ENCODE peak calls at places on chromosomes 11 and 22, in five cellular contexts. O, I, L, Y and K are unnamed samples.

GRCh38 chr11:124678416-124678815 is 4.7 kb downstream of the SPA17 start:
- DNase-seq in Y (no peak), I (no peak), L (no peak), O (no peak), K (no peak)

GRCh38 chr22:45878901-45879551 is 97.9 kb downstream of the WNT7B start:
- DNase-seq in L (no peak), I (no peak), O (peak; percentile 35), Y (peak; percentile 16), K (no peak)

GRCh38 chr11:92576315-92576714 is 351.7 kb downstream of the FAT3 start:
- DNase-seq in I (no peak), Y (no peak), O (no peak), L (no peak), K (no peak)

GRCh38 chr11:83007909-83008580 is 63.7 kb downstream of the RAB30 start:
- DNase-seq in I (peak; percentile 68), L (no peak), O (no peak), Y (peak; percentile 46), K (peak; percentile 94)

GRCh38 chr11:16397355-16397754 is 41.0 kb upstream of the SOX6 start:
- DNase-seq in Y (no peak), O (no peak), I (no peak), L (no peak), K (no peak)

GRCh38 chr11:69129647-69130046 is 26.1 kb upstream of the SMIM38 start:
- DNase-seq in L (no peak), O (peak; percentile 18), I (no peak), Y (no peak), K (no peak)

GRCh38 chr11:104256525-104256924 is 92.6 kb upstream of the PDGFD start:
- DNase-seq in O (no peak), I (no peak), L (no peak), Y (no peak), K (no peak)

GRCh38 chr11:112150517-112150916 is 13.4 kb downstream of the IL18 start:
- DNase-seq in L (no peak), O (no peak), Y (no peak), I (no peak), K (no peak)

GRCh38 chr11:116534270-116534975 is 238.4 kb downstream of the BUD13 start:
- DNase-seq in I (no peak), O (no peak), Y (peak; percentile 15), L (no peak), K (no peak)

GRCh38 chr11:69352181-69352580 is 58.2 kb downstream of the MYEOV start:
- DNase-seq in L (no peak), Y (no peak), I (no peak), O (no peak), K (no peak)

GRCh38 chr22:22244337-22245250 is at the start of gene VPREB1:
- DNase-seq in I (no peak), O (no peak), L (no peak), Y (no peak), K (no peak)

GRCh38 chr22:46737976-46738641 is at the start of gene CERK:
- DNase-seq in L (peak; percentile 82), O (peak; percentile 61), I (peak; percentile 87), Y (peak; percentile 75), K (peak; percentile 86)

GRCh38 chr11:1670928-1671371 is 26.0 kb upstream of the KRTAP5-6 start:
- DNase-seq in O (no peak), I (no peak), Y (peak; percentile 5), L (no peak), K (no peak)

GRCh38 chr11:116509566-116509965 is 263.2 kb downstream of the BUD13 start:
- DNase-seq in O (peak; percentile 12), I (no peak), L (no peak), Y (no peak), K (peak; percentile 68)

GRCh38 chr11:30991376-30991775 is 378.2 kb downstream of the DCDC1 start:
- DNase-seq in Y (no peak), I (no peak), L (no peak), O (no peak), K (no peak)

GRCh38 chr11:15484398-15484797 is 369.7 kb downstream of the INSC start:
- DNase-seq in Y (no peak), L (no peak), I (no peak), O (no peak), K (no peak)

GRCh38 chr11:118401880-118402590 is 629 bp downstream of the ATP5MG start:
- DNase-seq in O (no peak), L (no peak), Y (no peak), I (no peak), K (no peak)

GRCh38 chr11:72278911-72279310 is 34.9 kb upstream of the PHOX2A start:
- DNase-seq in Y (no peak), O (no peak), L (no peak), I (no peak), K (no peak)

GRCh38 chr11:74018331-74019005 is 9.6 kb upstream of the UCP3 start:
- DNase-seq in L (no peak), Y (peak; percentile 96), O (no peak), I (peak; percentile 93), K (no peak)

GRCh38 chr11:46367244-46367915 is 14.1 kb upstream of the MDK start:
- DNase-seq in I (peak; percentile 72), L (peak; percentile 90), Y (peak; percentile 52), O (peak; percentile 82), K (peak; percentile 77)

GRCh38 chr22:36358533-36359171 is 29.1 kb downstream of the MYH9 start:
- DNase-seq in L (no peak), Y (peak; percentile 63), O (no peak), I (no peak), K (no peak)

GRCh38 chr11:112172362-112172994 is 2.8 kb upstream of the BCO2 start:
- DNase-seq in L (no peak), I (no peak), Y (no peak), O (no peak), K (no peak)

GRCh38 chr11:118438314-118438931 is 2.1 kb downstream of the KMT2A start:
- DNase-seq in O (peak; percentile 63), L (peak; percentile 63), I (peak; percentile 48), Y (peak; percentile 76), K (peak; percentile 34)

GRCh38 chr11:12455938-12456337 is 78.6 kb downstream of the PARVA start:
- DNase-seq in O (no peak), Y (no peak), I (no peak), L (no peak), K (no peak)

GRCh38 chr11:1207451-1208360 is 15.2 kb upstream of the MUC5B start:
- DNase-seq in Y (peak; percentile 10), L (no peak), I (no peak), O (peak; percentile 24), K (no peak)

GRCh38 chr22:27876684-27877083 is 42.4 kb downstream of the PITPNB start:
- DNase-seq in L (no peak), O (no peak), I (no peak), Y (no peak), K (no peak)

GRCh38 chr22:27877501-27877900 is 41.6 kb downstream of the PITPNB start:
- DNase-seq in Y (no peak), I (no peak), L (no peak), O (no peak), K (no peak)

GRCh38 chr22:27874185-27874584 is 44.9 kb downstream of the PITPNB start:
- DNase-seq in L (no peak), Y (no peak), I (no peak), O (no peak), K (no peak)

GRCh38 chr22:27874756-27875155 is 44.3 kb downstream of the PITPNB start:
- DNase-seq in I (no peak), Y (no peak), O (no peak), L (no peak), K (no peak)

GRCh38 chr22:27875951-27876350 is 43.1 kb downstream of the PITPNB start:
- DNase-seq in I (no peak), O (no peak), L (peak; percentile 55), Y (no peak), K (no peak)
- H3K27ac ChIP-seq in I (peak overlapping the region; percentile 79), O (no peak overlapping the region), L (no peak overlapping the region), Y (peak overlapping the region; percentile 8), K (no peak overlapping the region)

GRCh38 chr11:64089493-64089892 is 53.8 kb downstream of the FLRT1 start:
- DNase-seq in I (no peak), Y (no peak), L (no peak), O (no peak), K (no peak)

GRCh38 chr11:64089915-64090810 is 54.4 kb downstream of the FLRT1 start:
- DNase-seq in I (no peak), L (no peak), Y (no peak), O (no peak), K (no peak)

GRCh38 chr11:64086263-64086938 is 50.7 kb downstream of the FLRT1 start:
- DNase-seq in O (no peak), L (no peak), I (peak; percentile 27), Y (no peak), K (no peak)

GRCh38 chr11:64089027-64089360 is 53.3 kb downstream of the FLRT1 start:
- DNase-seq in I (peak; percentile 21), L (no peak), O (no peak), Y (no peak), K (no peak)

DNA sequence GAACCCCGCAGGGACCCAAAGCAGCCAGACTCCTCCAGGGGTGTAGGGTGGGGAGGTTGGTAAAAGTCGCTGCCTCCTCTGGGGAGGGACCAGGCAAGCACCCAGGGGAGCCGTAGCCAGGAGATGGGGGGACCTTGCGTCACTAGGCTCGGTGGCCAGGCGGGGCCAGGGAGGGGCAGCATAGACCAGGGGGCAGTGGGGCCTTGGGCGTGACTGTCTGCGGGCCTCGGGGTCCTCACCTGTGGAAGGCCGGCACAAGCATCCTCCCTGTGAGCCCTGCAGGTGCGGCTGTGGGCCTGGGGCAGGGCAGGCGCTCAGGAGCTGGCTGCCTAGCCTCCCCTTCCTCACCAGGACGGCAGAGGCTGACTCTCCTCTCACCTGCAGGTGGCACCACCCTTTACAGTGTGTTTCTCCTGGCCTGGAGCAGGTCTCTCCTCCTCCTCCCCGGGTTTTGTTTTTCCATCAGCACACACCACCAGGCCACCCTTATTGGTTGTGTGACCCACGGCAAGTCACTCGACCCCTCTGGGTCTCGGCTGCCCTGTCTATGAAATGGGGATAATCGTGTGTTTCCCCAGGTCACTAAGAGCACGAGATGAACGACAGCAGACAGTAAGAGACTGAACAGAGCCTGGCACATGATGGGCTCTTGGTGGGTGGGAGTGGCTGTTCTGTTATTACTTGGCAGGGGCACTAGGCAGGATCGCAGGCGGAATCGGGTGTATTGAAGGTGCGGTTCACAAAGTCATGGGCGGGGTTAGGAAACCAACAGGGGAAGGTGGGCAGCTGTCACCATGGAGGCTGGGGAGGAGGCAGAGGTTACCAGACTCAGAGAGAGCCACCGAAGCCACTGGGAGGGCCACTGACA is 52.7 kb downstream of the FLRT1 start:
- DNase-seq in L (no peak), O (peak; percentile 84), Y (no peak), I (no peak), K (peak; percentile 71)
- TF ChIP-seq CTCF in L (no peak), O (peak; percentile 77), Y (no peak), I (no peak), K (peak; percentile 84)

GRCh38 chr11:70625921-70626518 is 227.7 kb downstream of the CTTN start:
- DNase-seq in L (no peak), O (no peak), Y (no peak), I (no peak), K (peak; percentile 44)
- H3K9me3 ChIP-seq in L (no peaks in the 10 kb centered on the region), O (no peaks in the 10 kb centered on the region), Y (no peaks in the 10 kb centered on the region), I (no peaks in the 10 kb centered on the region), K (peaks cover 3% of the 10 kb centered on the region)

DNA sequence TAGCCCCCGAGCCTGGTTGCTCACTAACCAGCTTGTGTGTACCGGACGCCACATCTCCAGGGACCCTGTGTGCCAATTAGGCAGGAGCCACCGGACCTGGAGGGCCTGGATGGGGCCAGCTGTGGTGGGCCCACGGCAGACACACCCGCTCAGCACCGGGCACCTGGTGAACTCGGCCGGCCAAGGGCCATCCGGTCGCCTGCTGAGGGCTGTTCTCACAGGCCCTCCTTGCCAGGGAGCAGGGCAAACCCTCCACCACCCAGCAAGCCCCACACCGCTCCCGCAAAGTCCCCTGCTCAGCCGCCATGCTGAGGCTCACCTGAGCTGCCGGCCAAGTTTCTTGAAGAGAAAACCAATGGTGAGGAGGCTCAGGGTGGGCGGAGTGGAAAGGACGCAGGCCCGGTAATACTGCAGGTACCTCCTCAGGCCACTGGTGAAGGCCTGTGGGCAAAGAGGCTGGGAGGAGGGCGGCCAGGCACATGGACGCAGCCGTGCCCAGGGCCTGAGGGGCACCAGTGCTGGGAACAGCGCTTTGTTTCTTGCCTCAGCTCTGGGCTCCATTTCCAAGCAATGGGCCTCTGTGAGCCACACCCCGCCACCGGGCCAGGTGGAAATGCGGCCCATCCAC is 17.1 kb downstream of the TUBGCP6 start:
- DNase-seq in O (no peak), I (no peak), L (no peak), Y (no peak), K (no peak)
- H3K27ac ChIP-seq in O (no peak overlapping the region), I (no peak overlapping the region), L (no peak overlapping the region), Y (no peak overlapping the region), K (no peak overlapping the region)